ENCODE peak calls at places on chromosomes 4 and X, in nine cellular contexts. A is ascending aorta; J is cardiac muscle cell; H is fibroblast of lung; U is pancreas; Q is PC-3; V is CD4-positive, CD25-positive, alpha-beta regulatory T cell; B is cardiac fibroblast; K is endodermal cell. X is an unnamed sample.

GRCh38 chr4:110793381-110793801 is 170.5 kb upstream of the PITX2 start:
- DNase-seq in A (no peak), J (peak; percentile 20), H (peak; percentile 14), U (no peak), Q (no peak), V (no peak), B (no peak), K (no peak), X (no peak)

GRCh38 chr4:14812101-14812500 is 190.2 kb upstream of the CPEB2 start:
- DNase-seq in A (no peak), J (no peak), H (no peak), U (no peak), Q (no peak), V (no peak), B (peak; percentile 22), K (no peak), X (no peak)

GRCh38 chrX:155259752-155260151 is 4.5 kb downstream of the RAB39B start:
- DNase-seq in A (no peak), J (no peak), H (no peak), U (no peak), Q (no peak), V (no peak), B (no peak), K (no peak), X (no peak)

GRCh38 chr4:6910340-6910959 is 824 bp downstream of the TBC1D14 start:
- DNase-seq in A (no peak), J (no peak), H (no peak), U (peak; percentile 80), Q (peak; percentile 14), V (no peak), B (no peak), K (peak; percentile 76), X (no peak)

GRCh38 chrX:39149761-39150160 is 348.5 kb downstream of the MID1IP1 start:
- DNase-seq in A (no peak), J (peak; percentile 72), H (peak; percentile 74), U (peak; percentile 83), Q (peak; percentile 64), V (peak; percentile 3), B (peak; percentile 63), K (peak; percentile 93), X (peak; percentile 32)

GRCh38 chr4:8594097-8595038 is 1.8 kb downstream of the CPZ start:
- DNase-seq in A (no peak), J (peak; percentile 80), H (peak; percentile 78), U (peak; percentile 40), Q (peak; percentile 81), V (no peak), B (peak; percentile 84), K (peak; percentile 89), X (peak; percentile 70)

GRCh38 chrX:6021316-6022091 is 207.2 kb downstream of the NLGN4X start:
- DNase-seq in A (no peak), J (peak; percentile 2), H (no peak), U (no peak), Q (peak; percentile 58), V (no peak), B (peak; percentile 23), K (peak; percentile 84), X (peak; percentile 44)

GRCh38 chr4:54322817-54323417 is 93.8 kb downstream of the PDGFRA start:
- DNase-seq in A (no peak), J (peak; percentile 70), H (peak; percentile 62), U (peak; percentile 52), Q (peak; percentile 88), V (no peak), B (peak; percentile 75), K (peak; percentile 92), X (peak; percentile 58)

GRCh38 chrX:118724352-118724751 is 3.1 kb upstream of the IL13RA1 start:
- DNase-seq in A (no peak), J (no peak), H (no peak), U (no peak), Q (no peak), V (no peak), B (no peak), K (no peak), X (no peak)

GRCh38 chrX:118729043-118729652 is 1.7 kb downstream of the IL13RA1 start:
- DNase-seq in A (no peak), J (no peak), H (no peak), U (no peak), Q (no peak), V (no peak), B (no peak), K (no peak), X (no peak)

GRCh38 chrX:118724775-118725174 is 2.6 kb upstream of the IL13RA1 start:
- DNase-seq in A (no peak), J (peak; percentile 55), H (peak; percentile 42), U (no peak), Q (peak; percentile 42), V (no peak), B (peak; percentile 34), K (no peak), X (peak; percentile 30)

GRCh38 chrX:118727686-118728339 is 407 bp downstream of the IL13RA1 start:
- DNase-seq in A (no peak), J (peak; percentile 39), H (peak; percentile 21), U (peak; percentile 74), Q (peak; percentile 11), V (no peak), B (peak; percentile 20), K (no peak), X (peak; percentile 19)

GRCh38 chrX:118726887-118727685 is at the start of gene IL13RA1:
- DNase-seq in A (peak; percentile 40), J (peak; percentile 90), H (peak; percentile 76), U (peak; percentile 89), Q (peak; percentile 92), V (no peak), B (peak; percentile 72), K (peak; percentile 91), X (peak; percentile 90)
- H3K4me3 ChIP-seq in A (peak within 1 kb of the TSS; percentile 76), J (peak within 1 kb of the TSS; percentile 80), H (peak within 1 kb of the TSS; percentile 59), U (peak within 1 kb of the TSS; percentile 70), Q (peak within 1 kb of the TSS; percentile 80), V (no peak within 1 kb of the TSS), B (peak within 1 kb of the TSS; percentile 60), K (peak within 1 kb of the TSS; percentile 81), X (peak within 1 kb of the TSS; percentile 57)

DNA sequence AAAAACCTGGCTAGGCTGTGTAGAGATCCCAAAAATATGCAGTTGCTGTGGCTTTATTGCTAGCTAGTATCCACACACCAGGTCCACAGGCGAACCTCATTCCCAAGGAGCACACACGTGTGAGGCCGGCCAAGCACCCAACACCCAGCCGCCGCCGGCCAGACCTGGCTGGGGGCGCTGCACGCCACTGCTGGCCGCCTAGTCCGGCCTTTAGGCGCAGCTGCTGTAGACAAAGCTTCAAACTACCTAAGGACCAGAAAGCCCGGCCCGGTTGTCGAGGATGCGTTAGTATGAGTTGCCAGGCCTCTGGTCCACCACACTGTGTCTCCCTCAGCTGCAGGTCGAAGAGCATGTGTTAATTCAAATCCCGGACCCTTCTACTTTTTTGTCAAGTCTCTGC is 3.1 kb downstream of the POU3F4 start:
- DNase-seq in A (no peak), J (no peak), H (no peak), U (no peak), Q (no peak), V (no peak), B (no peak), K (peak; percentile 78), X (peak; percentile 64)
- H3K4me3 ChIP-seq in A (peak overlapping the region; percentile 49), J (peak overlapping the region; percentile 12), H (no peak overlapping the region), U (no peak overlapping the region), Q (no peak overlapping the region), V (no peak overlapping the region), B (no peak overlapping the region), K (no peak overlapping the region), X (peak overlapping the region; percentile 48)

DNA sequence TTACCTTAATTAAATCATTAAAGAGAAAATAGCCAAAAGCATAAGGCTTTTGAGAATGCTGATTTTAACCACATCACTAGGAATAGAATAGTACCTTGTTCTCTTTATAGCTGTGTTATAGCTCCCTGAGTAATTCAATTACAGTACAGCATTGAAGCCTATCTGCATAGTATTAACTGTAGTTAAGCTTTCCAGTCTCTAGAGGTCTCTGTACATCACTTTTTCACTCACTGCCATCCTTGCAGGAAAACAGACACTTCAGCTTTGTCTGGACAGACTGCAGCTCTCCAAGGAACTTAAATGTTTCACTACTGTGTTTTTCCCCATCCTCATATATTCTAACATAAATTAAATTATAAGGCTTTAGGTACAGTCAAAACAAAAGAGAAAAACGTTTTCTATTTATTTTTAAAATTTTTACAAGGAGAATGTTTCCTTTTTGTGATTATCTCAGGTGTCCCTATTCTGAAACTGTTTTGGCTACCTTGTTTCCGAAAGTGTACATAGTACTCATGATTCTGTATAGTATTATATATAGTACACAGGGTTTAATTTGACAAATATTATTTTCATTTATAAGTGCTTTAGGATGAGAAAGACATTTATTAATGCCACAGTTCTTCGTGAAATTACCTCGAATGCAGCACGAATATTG is 407.9 kb downstream of the PCDH18 start:
- DNase-seq in A (no peak), J (peak; percentile 82), H (peak; percentile 85), U (no peak), Q (peak; percentile 68), V (no peak), B (peak; percentile 84), K (no peak), X (peak; percentile 73)
- H3K4me3 ChIP-seq in A (peak overlapping the region; percentile 56), J (no peak overlapping the region), H (peak overlapping the region; percentile 55), U (no peak overlapping the region), Q (peak overlapping the region; percentile 85), V (no peak overlapping the region), B (no peak overlapping the region), K (no peak overlapping the region), X (peak overlapping the region; percentile 29)

DNA sequence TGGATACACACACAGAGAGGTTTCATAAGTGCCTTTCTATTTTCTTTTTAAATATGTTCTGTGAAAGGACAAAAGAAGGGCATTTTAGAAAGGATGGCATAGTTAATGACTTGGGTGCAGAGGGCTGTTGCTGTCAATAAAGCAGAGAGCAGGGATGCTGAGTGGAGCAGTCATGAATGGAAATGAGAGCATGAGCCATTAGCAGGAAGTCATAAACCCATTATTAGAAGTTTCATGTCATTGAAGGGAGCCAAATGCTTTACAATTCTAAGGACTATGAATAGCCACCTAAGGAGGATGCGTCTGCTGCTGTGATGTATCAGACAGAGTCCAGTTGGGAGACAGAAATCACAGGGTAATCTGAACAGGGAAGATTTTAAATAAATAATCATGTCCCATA is 47.7 kb upstream of the WDR19 start:
- DNase-seq in A (no peak), J (no peak), H (no peak), U (no peak), Q (peak; percentile 7), V (no peak), B (no peak), K (no peak), X (no peak)
- H3K4me3 ChIP-seq in A (no peak overlapping the region), J (no peak overlapping the region), H (no peak overlapping the region), U (no peak overlapping the region), Q (peak overlapping the region; percentile 50), V (no peak overlapping the region), B (no peak overlapping the region), K (no peak overlapping the region), X (no peak overlapping the region)

GRCh38 chr4:114864060-114864459 is 249.4 kb downstream of the NDST4 start:
- DNase-seq in A (no peak), J (no peak), H (no peak), U (no peak), Q (no peak), V (no peak), B (no peak), K (no peak), X (no peak)
- H3K4me3 ChIP-seq in A (no peak overlapping the region), J (no peak overlapping the region), H (no peak overlapping the region), U (no peak overlapping the region), Q (no peak overlapping the region), V (no peak overlapping the region), B (no peak overlapping the region), K (no peak overlapping the region), X (no peak overlapping the region)